ENCODE peak calls at places on chromosomes 13 and 19, in nine cellular contexts. X is A549; U is activated CD4-positive, CD25-positive, alpha-beta regulatory T cell treated with anti-CD3 and anti-CD28 coated beads, Interleukin-2, amount 50 U/mL, for 72 hours; D is NCI-H1436; B is PC-9; E is adrenal gland; P is HFF-Myc; Y is C1 segment of cervical spinal cord; H is CD4-positive, alpha-beta memory T cell. R is an unnamed sample.
A peak's percentile ranks its signal among the peaks of the same experiment; 100 is the strongest.

GRCh38 chr13:98802999-98803666 is 50.7 kb upstream of the SLC15A1 start:
- DNase-seq in D (no peak), H (no peak), X (no peak), P (no peak), E (no peak), Y (no peak), U (no peak), B (no peak), R (no peak)

GRCh38 chr19:48629599-48630288 is 7.4 kb downstream of the DBP start:
- DNase-seq in X (no peak), U (no peak), B (no peak), E (peak; percentile 97), H (no peak), Y (peak; percentile 40), D (no peak), P (no peak), R (peak; percentile 67)

GRCh38 chr13:27839809-27840467 is 47.7 kb downstream of the GSX1 start:
- DNase-seq in B (peak; percentile 67), Y (no peak), D (no peak), X (peak; percentile 12), H (no peak), E (no peak), P (no peak), U (no peak), R (no peak)

GRCh38 chr19:15126511-15126910 is 19.3 kb downstream of the SYDE1 start:
- DNase-seq in H (no peak), U (no peak), P (no peak), D (no peak), Y (no peak), E (no peak), B (no peak), X (no peak), R (no peak)

GRCh38 chr19:2288010-2288742 is 6.2 kb upstream of the PEAK3 start:
- DNase-seq in Y (no peak), P (no peak), D (no peak), E (no peak), X (no peak), B (no peak), H (no peak), U (no peak), R (no peak)

GRCh38 chr19:23771761-23772667 is 13.3 kb upstream of the ZNF681 start:
- DNase-seq in U (no peak), E (no peak), P (no peak), D (no peak), H (no peak), Y (no peak), X (no peak), B (no peak), R (no peak)

GRCh38 chr13:108155185-108156106 is 59.9 kb downstream of the LIG4 start:
- DNase-seq in P (peak; percentile 6), H (peak; percentile 64), D (peak; percentile 52), X (no peak), B (peak; percentile 48), E (peak; percentile 45), Y (no peak), U (peak; percentile 65), R (peak; percentile 77)

GRCh38 chr13:106515635-106516254 is 19.7 kb downstream of the EFNB2 start:
- DNase-seq in X (no peak), B (no peak), P (no peak), E (no peak), Y (no peak), U (no peak), H (no peak), D (no peak), R (no peak)

GRCh38 chr19:37872383-37872782 is 34.0 kb downstream of the WDR87 start:
- DNase-seq in P (no peak), X (no peak), H (no peak), B (no peak), Y (no peak), U (no peak), E (no peak), D (no peak), R (no peak)

GRCh38 chr13:66562054-66562453 is 668.1 kb downstream of the PCDH9 start:
- DNase-seq in X (no peak), U (no peak), D (no peak), Y (no peak), H (no peak), P (no peak), E (no peak), B (no peak), R (no peak)

GRCh38 chr19:47523473-47523872 is 8.6 kb upstream of the NAPA start:
- DNase-seq in E (no peak), U (no peak), Y (no peak), D (no peak), H (no peak), B (no peak), P (no peak), X (no peak), R (no peak)

GRCh38 chr19:37935341-37935740 is 28.3 kb downstream of the SIPA1L3 start:
- DNase-seq in H (no peak), B (no peak), D (no peak), Y (no peak), P (no peak), U (no peak), X (no peak), E (no peak), R (no peak)

GRCh38 chr13:97387487-97388353 is 46.2 kb upstream of the RAP2A start:
- DNase-seq in X (no peak), U (no peak), D (no peak), H (no peak), P (no peak), Y (no peak), E (no peak), B (no peak), R (no peak)

GRCh38 chr19:28436320-28436719 is 776.6 kb downstream of the UQCRFS1 start:
- DNase-seq in X (no peak), P (no peak), D (no peak), Y (no peak), U (no peak), B (no peak), H (no peak), E (no peak), R (no peak)